ENCODE peak calls at places on chromosomes 16 and 17, in six cellular contexts. R is A549, Q is HepG2, G is SK-N-SH, B is HCT116, M is K562. A is an unnamed sample.

GRCh38 chr17:51510940-51511339 is 250.6 kb downstream of the UTP18 start:
- DNase-seq in G (no peak), B (no peak), R (no peak), M (no peak), Q (no peak), A (no peak)

GRCh38 chr17:792277-792676 is 10.1 kb downstream of the MRM3 start:
- DNase-seq in Q (no peak), M (no peak), R (peak; percentile 51), B (no peak), G (no peak), A (no peak)

GRCh38 chr16:13178318-13178717 is 276.9 kb downstream of the SHISA9 start:
- DNase-seq in R (no peak), B (no peak), Q (no peak), G (no peak), M (no peak), A (no peak)

GRCh38 chr16:87062569-87063442 is 254.4 kb downstream of the C16orf95 start:
- DNase-seq in M (peak; percentile 92), G (peak; percentile 91), B (peak; percentile 62), R (peak; percentile 70), Q (peak; percentile 49), A (peak; percentile 90)

GRCh38 chr16:297832-298231 is 14.9 kb downstream of the PDIA2 start:
- DNase-seq in G (no peak), Q (no peak), B (no peak), M (no peak), R (no peak), A (no peak)

GRCh38 chr16:36336-36984 is 16.9 kb downstream of the POLR3K start:
- DNase-seq in R (no peak), G (no peak), B (no peak), Q (no peak), M (no peak), A (no peak)

GRCh38 chr17:67481808-67482207 is 104.7 kb downstream of the PITPNC1 start:
- DNase-seq in M (no peak), R (no peak), Q (no peak), G (no peak), B (no peak), A (peak; percentile 40)

GRCh38 chr17:42251115-42251514 is 25.1 kb downstream of the STAT5B start:
- DNase-seq in Q (peak; percentile 37), R (peak; percentile 48), B (no peak), M (peak; percentile 45), G (no peak), A (peak; percentile 67)

GRCh38 chr17:79950306-79950705 is 85.4 kb downstream of the TBC1D16 start:
- DNase-seq in G (peak; percentile 38), R (no peak), B (no peak), M (no peak), Q (no peak), A (no peak)

GRCh38 chr17:66620528-66620927 is 214.4 kb upstream of the CACNG5 start:
- DNase-seq in G (no peak), Q (no peak), R (no peak), M (peak; percentile 14), B (no peak), A (no peak)

GRCh38 chr16:81495321-81496234 is 51.0 kb downstream of the CMIP start:
- DNase-seq in M (peak; percentile 98), R (no peak), Q (no peak), B (no peak), G (peak; percentile 73), A (peak; percentile 61)

GRCh38 chr17:35735036-35735805 is 3.8 kb downstream of the RASL10B start:
- DNase-seq in G (no peak), M (no peak), B (no peak), R (no peak), Q (no peak), A (no peak)

GRCh38 chr16:74035816-74036215 is 260.8 kb upstream of the PSMD7 start:
- DNase-seq in G (peak; percentile 62), B (peak; percentile 7), M (peak; percentile 19), R (peak; percentile 25), Q (peak; percentile 12), A (peak; percentile 50)

GRCh38 chr16:88432753-88433152 is 20.3 kb upstream of the ZFPM1 start:
- DNase-seq in B (no peak), R (no peak), G (no peak), Q (no peak), M (no peak), A (no peak)

GRCh38 chr16:24748242-24748641 is 18.8 kb downstream of the TNRC6A start:
- DNase-seq in G (no peak), Q (no peak), R (peak; percentile 29), M (peak; percentile 41), B (no peak), A (peak; percentile 81)

GRCh38 chr16:87824991-87825841 is 44.1 kb downstream of the SLC7A5 start:
- DNase-seq in B (no peak), G (no peak), M (no peak), Q (peak; percentile 63), R (peak; percentile 64), A (no peak)

GRCh38 chr17:82547981-82548380 is 28.4 kb downstream of the FOXK2 start:
- DNase-seq in M (no peak), B (no peak), G (no peak), R (no peak), Q (no peak), A (no peak)

GRCh38 chr17:82548681-82549303 is 29.3 kb downstream of the FOXK2 start:
- DNase-seq in G (peak; percentile 26), B (no peak), M (peak; percentile 52), R (no peak), Q (no peak), A (peak; percentile 46)

GRCh38 chr17:82544431-82545070 is 25.0 kb downstream of the FOXK2 start:
- DNase-seq in G (peak; percentile 62), Q (no peak), R (no peak), B (no peak), M (no peak), A (no peak)

GRCh38 chr17:82542439-82542838 is 22.9 kb downstream of the FOXK2 start:
- DNase-seq in G (no peak), R (no peak), Q (no peak), M (no peak), B (no peak), A (no peak)

GRCh38 chr17:82545071-82545462 is 25.5 kb downstream of the FOXK2 start:
- DNase-seq in G (no peak), R (no peak), B (no peak), Q (no peak), M (no peak), A (no peak)
- TF ChIP-seq MAX in G (no peak), R (no peak), B (no peak), Q (no peak), M (no peak), A (no peak)

DNA sequence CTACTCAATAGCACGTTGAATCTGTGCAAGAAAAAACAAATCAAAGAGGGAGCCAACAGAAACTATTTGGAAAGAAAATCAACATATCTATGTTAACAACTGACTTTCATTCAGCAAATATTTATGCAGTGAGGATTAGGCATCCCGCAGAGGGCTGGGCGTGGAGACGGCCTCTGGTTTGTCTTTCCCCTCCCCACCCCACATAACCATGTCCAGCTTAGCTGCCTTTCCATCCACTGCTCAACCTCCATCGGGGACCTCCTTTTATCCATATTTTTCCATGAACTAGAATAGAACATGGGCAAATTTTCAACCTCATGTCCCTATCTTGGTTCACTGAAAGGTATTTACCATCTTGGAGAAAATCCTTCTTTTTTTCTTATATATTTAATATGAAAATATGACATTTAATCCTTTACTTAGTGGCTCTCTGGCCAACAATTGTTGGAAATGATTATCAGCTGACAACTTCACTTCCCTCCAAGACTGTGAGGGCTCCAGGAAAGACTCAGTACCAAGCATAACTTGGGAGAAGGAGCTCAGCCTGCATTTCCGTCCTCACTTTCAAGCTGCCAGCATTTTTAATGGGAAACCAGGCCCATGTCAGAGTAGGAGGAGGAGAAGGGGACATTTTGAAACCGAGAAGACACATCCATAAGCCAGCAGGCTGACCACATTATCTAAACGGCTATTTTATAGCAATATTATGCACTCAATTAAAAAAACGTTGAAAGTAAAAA is 462.7 kb upstream of the MAF start:
- DNase-seq in M (no peak), R (peak; percentile 19), G (peak; percentile 12), Q (no peak), B (no peak), A (no peak)
- H3K4me3 ChIP-seq in M (no peak overlapping the region), R (no peak overlapping the region), G (no peak overlapping the region), Q (no peak overlapping the region), B (no peak overlapping the region), A (no peak overlapping the region)

DNA sequence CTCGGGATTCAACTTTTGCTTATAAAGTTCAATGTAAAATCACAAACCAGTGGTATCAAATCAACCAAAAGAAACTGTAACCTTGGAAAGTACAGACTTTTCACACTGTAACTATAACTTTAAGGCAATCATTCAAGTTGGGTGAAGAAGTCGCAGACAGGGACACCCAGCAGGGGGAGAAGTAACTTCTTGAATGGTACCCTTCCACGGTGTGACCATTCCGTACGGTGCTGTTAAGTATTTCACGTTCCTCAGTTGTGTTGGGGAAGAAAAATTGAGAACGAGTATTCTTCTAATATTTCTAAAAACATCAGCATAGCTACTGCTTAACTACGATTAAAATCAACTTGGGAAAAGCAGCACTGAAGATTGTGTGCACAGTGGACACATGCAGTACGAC is 55.8 kb downstream of the MYH10 start:
- DNase-seq in Q (peak; percentile 10), R (peak; percentile 36), M (no peak), B (no peak), G (no peak), A (peak; percentile 1)
- TF ChIP-seq CTCF in Q (no peak), R (no peak), M (peak; percentile 2), B (peak; percentile 13), G (peak; percentile 24), A (no peak)

GRCh38 chr17:64028874-64029464 is 8.5 kb upstream of the ICAM2 start:
- DNase-seq in B (peak; percentile 66), Q (peak; percentile 61), R (peak; percentile 73), M (peak; percentile 63), G (peak; percentile 83), A (peak; percentile 69)
- TF ChIP-seq MAX in B (no peak), Q (no peak), R (no peak), M (no peak), G (no peak), A (no peak)

GRCh38 chr16:4664538-4665418 is 28.6 kb upstream of the NUDT16L1 start:
- DNase-seq in R (peak; percentile 22), B (no peak), G (no peak), M (no peak), Q (peak; percentile 75), A (peak; percentile 84)
- H3K4me3 ChIP-seq in R (no peak overlapping the region), B (no peak overlapping the region), G (no peak overlapping the region), M (no peak overlapping the region), Q (peak overlapping the region; percentile 24), A (no peak overlapping the region)